ENCODE peak calls at places on chromosomes 16 and 17, in five cellular contexts. G, V, C, L and O are unnamed samples.

GRCh38 chr17:60618080-60618479 is 18.1 kb downstream of the PPM1D start:
- DNase-seq in G (no peak), V (no peak), C (no peak), L (no peak), O (no peak)

GRCh38 chr16:77234611-77235010 is 35.4 kb downstream of the SYCE1L start:
- DNase-seq in G (no peak), V (no peak), C (no peak), L (no peak), O (peak; percentile 45)

GRCh38 chr17:17713839-17714238 is 32.6 kb downstream of the RAI1 start:
- DNase-seq in G (peak; percentile 55), V (no peak), C (no peak), L (no peak), O (no peak)

GRCh38 chr17:290626-291025 is 62.0 kb downstream of the RPH3AL start:
- DNase-seq in G (no peak), V (no peak), C (peak; percentile 40), L (no peak), O (no peak)

GRCh38 chr16:86095906-86096485 is 197.0 kb downstream of the IRF8 start:
- DNase-seq in G (no peak), V (no peak), C (peak; percentile 69), L (no peak), O (peak; percentile 31)

GRCh38 chr17:879546-879945 is 97.4 kb downstream of the MRM3 start:
- DNase-seq in G (peak; percentile 48), V (peak; percentile 89), C (peak; percentile 79), L (peak; percentile 52), O (peak; percentile 93)

GRCh38 chr17:66762276-66762675 is 72.6 kb upstream of the CACNG5 start:
- DNase-seq in G (no peak), V (no peak), C (no peak), L (no peak), O (peak; percentile 29)

GRCh38 chr17:77364381-77364911 is 223.7 kb downstream of the SEC14L1 start:
- DNase-seq in G (no peak), V (no peak), C (peak; percentile 67), L (no peak), O (no peak)

GRCh38 chr17:77654296-77654695 is 304.2 kb upstream of the TNRC6C start:
- DNase-seq in G (no peak), V (no peak), C (peak; percentile 21), L (no peak), O (no peak)

GRCh38 chr17:53101706-53102105 is 721.0 kb upstream of the KIF2B start:
- DNase-seq in G (no peak), V (no peak), C (no peak), L (no peak), O (no peak)

GRCh38 chr16:31386157-31386984 is 6.8 kb upstream of the ITGAD start:
- DNase-seq in G (peak; percentile 72), V (peak; percentile 54), C (no peak), L (no peak), O (no peak)

GRCh38 chr16:8753411-8754054 is 43.9 kb downstream of the TMEM186 start:
- DNase-seq in G (no peak), V (no peak), C (peak; percentile 24), L (no peak), O (no peak)

GRCh38 chr17:62671553-62671952 is 44.1 kb downstream of the MRC2 start:
- DNase-seq in G (no peak), V (no peak), C (no peak), L (no peak), O (no peak)

DNA sequence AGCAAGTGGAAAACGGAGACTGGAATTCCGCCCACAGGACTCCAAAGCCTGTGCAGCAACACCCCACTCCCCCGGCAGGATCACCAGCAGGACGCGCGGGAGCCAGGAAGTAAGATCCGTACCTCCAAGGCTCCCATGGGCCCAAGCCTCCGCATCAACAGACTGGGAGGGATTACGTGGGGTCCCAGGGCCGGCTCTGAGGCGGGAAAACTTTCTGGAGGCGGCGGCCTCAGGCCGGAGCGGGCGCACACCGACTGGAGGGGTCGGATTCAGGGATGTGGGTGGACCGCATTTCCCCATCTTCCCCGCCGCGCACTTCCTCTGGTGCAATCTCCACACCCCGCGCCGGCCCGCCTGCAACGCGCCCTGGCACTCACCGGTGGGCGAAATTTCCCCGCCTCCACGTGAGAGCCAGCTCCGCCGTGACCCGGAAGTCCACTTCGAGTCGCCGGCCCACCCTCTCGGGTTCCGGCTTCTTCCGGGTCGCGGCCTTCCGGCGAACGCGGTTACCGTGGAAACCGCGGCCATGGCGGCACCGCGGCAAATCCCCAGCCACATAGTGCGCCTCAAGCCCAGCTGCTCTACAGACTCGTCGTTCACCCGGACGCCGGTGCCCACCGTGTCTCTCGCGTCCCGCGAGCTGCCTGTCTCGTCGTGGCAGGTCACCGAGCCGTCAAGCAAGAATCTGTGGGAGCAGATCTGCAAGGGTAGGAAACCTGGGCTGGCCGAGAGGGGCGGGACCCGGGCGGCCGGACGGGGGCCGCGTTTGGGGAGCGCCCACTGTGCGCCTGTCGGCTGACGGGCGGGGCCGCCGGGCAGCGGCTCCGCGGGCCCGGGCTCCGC is at the start of the genes IQCK and KNOP1:
- DNase-seq in G (peak; percentile 87), V (peak; percentile 68), C (peak; percentile 96), L (peak; percentile 85), O (peak; percentile 85)
- TF ChIP-seq POLR2A in G (no peak), V (peak; percentile 27), C (no peak), L (peak; percentile 74), O (no peak)

GRCh38 chr17:44177641-44178040 is 7.1 kb downstream of the ASB16 start:
- DNase-seq in G (no peak), V (no peak), C (no peak), L (no peak), O (no peak)

GRCh38 chr17:44174427-44174826 is 3.9 kb downstream of the ASB16 start:
- DNase-seq in G (no peak), V (no peak), C (no peak), L (no peak), O (no peak)

GRCh38 chr17:44176257-44176656 is 5.8 kb downstream of the ASB16 start:
- DNase-seq in G (no peak), V (no peak), C (no peak), L (no peak), O (no peak)

GRCh38 chr17:44176671-44177501 is 6.4 kb downstream of the ASB16 start:
- DNase-seq in G (no peak), V (no peak), C (no peak), L (no peak), O (no peak)

GRCh38 chr17:44178133-44178532 is 7.6 kb downstream of the ASB16 start:
- DNase-seq in G (no peak), V (no peak), C (no peak), L (no peak), O (no peak)
- TF ChIP-seq POLR2A in G (no peak), V (no peak), C (no peak), L (no peak), O (no peak)

DNA sequence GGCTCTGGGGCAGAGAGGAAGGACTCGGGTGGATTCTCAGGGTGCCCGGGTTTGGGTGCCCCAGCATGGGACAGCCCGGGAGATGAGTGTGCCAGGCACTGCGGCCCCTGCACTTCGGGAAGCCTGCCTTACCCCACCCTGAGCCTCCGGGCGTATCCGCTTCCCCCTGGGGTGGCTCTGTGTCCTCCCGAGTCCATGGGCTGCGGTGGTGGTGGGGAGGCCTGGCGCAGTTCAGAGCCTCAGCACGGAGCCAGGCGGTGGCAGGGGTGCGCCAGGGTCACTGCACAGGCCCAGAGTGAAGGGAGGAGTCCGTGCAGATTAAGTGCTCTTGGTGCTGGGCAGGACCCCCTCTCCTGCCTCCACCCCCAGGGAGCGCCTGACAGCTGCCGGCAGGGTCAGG is 20.7 kb downstream of the MYBBP1A start:
- DNase-seq in G (no peak), V (no peak), C (no peak), L (no peak), O (no peak)
- TF ChIP-seq POLR2A in G (no peak), V (no peak), C (no peak), L (no peak), O (no peak)

DNA sequence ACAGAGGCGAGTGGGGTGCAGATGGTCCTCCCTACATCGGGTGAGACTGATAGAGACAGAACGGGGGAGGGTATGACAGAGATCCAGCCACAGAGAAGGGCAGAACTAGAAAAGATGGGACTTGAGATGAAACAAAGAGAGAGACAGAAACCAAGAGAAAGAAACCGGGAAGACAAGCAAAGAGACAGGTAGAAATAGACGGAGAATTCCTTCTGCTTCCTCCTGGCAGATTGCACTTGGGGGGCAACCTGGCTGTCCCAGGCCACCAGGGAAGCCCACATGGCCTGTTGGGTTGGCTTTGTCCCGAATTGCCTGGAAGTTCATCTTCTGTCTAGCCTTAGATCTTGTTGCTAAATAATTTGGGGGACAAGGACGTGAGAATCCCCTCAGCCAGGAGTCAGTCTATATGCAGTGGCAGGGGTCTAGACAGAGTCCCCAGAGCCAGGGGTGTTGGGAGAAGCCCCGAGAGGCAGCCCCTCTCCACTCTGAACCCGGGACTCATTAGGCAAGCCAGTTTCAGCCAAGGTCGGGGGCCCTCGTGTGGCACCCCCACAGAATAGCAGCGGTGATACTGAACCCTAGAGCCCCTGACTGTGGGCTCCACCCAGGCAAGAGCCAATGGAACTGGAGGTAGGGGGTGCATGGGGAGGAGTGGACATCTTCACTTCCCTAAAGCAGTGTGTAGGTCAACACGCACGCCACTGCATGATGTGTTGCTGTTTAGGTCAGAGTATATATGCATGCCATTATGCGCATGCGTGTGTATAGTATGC is 626 bp upstream of the TSPOAP1 start:
- DNase-seq in G (no peak), V (no peak), C (peak; percentile 93), L (no peak), O (no peak)
- TF ChIP-seq POLR2A in G (no peak), V (no peak), C (no peak), L (no peak), O (no peak)

GRCh38 chr17:49226771-49227435 is 3.7 kb downstream of the PHOSPHO1 start:
- DNase-seq in G (no peak), V (no peak), C (no peak), L (no peak), O (no peak)
- TF ChIP-seq POLR2A in G (no peak), V (no peak), C (no peak), L (no peak), O (no peak)

DNA sequence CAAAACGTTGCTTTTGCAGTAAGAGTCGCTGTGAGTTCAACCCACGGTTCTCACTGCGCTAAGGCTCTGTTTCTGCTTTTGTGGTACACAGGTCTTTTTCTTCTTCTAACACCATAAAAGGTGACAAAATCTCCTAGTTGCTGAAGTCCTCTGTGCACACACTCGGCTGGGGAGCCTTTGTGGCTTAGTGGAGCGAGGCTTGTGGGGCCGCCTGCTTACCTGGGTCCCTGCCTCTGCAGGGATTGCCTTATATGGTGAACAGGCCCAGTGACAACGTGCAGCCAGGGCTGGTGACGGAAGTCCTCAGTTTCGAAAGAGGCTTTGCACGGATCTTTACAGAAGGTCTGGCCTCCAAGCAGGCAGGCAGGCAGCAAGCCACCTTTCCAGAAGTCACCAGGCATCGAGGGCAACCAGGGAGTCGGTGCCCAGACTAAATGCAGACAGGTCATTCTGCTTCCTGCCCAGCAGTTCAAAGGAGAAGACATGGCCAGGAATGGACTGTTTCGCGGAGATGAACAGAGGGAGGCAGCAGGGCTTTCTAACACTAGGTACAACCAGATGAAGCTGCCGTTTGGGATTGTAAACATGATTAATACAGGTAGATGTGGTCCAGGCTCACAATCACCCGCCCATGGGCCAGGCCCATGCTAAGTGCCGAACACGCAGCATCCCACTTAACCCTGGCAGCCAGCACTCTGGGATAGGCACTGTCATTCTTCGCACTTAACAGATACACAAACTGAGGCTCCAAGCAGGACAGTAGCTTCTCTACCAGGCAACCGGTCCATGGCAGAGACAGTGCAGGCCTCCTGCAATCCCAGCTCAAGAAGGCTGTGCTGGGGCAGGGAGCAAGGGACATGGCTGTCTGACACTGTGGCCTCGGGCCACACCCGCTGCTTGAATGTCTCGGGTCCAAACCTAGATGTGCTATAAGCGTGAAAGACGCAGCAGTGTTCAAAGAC is 10.7 kb upstream of the MEAK7 start:
- DNase-seq in G (no peak), V (no peak), C (peak; percentile 94), L (no peak), O (no peak)
- TF ChIP-seq POLR2A in G (no peak), V (no peak), C (no peak), L (no peak), O (no peak)